ENCODE peak calls at places on chromosomes 11 and 22, in eight cellular contexts. G is OCI-LY7, J is HFFc6, O is fibroblast of mammary gland, C is MCF 10A, T is heart right ventricle, X is ovary, L is pancreas. D is an unnamed sample.

GRCh38 chr11:76661306-76661751 is 9.2 kb downstream of the LRRC32 start:
- DNase-seq in C (no peak), J (no peak), O (no peak), T (no peak), G (no peak), X (no peak), L (peak), D (no peak)

GRCh38 chr11:72235351-72236057 is 8.5 kb downstream of the PHOX2A start:
- DNase-seq in L (peak), C (no peak), X (no peak), T (no peak), G (no peak), O (no peak), J (no peak), D (no peak)

GRCh38 chr11:1694064-1694845 is 2.7 kb upstream of the KRTAP5-6 start:
- DNase-seq in O (peak), J (peak), T (peak), G (peak), X (peak), C (peak), L (peak), D (peak)

GRCh38 chr11:9716275-9717039 is 52.6 kb downstream of the SWAP70 start:
- DNase-seq in J (peak), L (no peak), T (no peak), X (no peak), G (peak), O (peak), C (peak), D (no peak)

GRCh38 chr11:31995031-31995430 is 95.8 kb upstream of the RCN1 start:
- DNase-seq in T (no peak), L (no peak), O (no peak), G (no peak), C (no peak), X (no peak), J (no peak), D (no peak)

GRCh38 chr22:36839356-36840073 is 21.3 kb upstream of the NCF4 start:
- DNase-seq in G (no peak), O (peak), L (no peak), C (no peak), J (no peak), X (no peak), T (no peak), D (no peak)

GRCh38 chr22:36258750-36259619 is 6.1 kb downstream of the APOL1 start:
- DNase-seq in L (no peak), X (peak), G (peak), J (no peak), C (no peak), T (peak), O (peak), D (peak)

GRCh38 chr22:39185601-39186012 is 33.1 kb upstream of the CBX7 start:
- DNase-seq in O (peak), G (no peak), J (no peak), C (no peak), L (peak), X (no peak), T (peak), D (no peak)

GRCh38 chr11:69307421-69307820 is 13.5 kb downstream of the MYEOV start:
- DNase-seq in G (no peak), J (no peak), O (no peak), T (no peak), C (no peak), X (no peak), L (no peak), D (no peak)

GRCh38 chr11:12802418-12803085 is 128.3 kb downstream of the TEAD1 start:
- DNase-seq in T (peak), G (no peak), J (peak), X (peak), L (peak), O (peak), C (peak), D (no peak)

GRCh38 chr11:95412074-95412473 is 181.1 kb upstream of the SESN3 start:
- DNase-seq in G (no peak), O (no peak), L (no peak), X (no peak), C (no peak), J (no peak), T (no peak), D (no peak)

GRCh38 chr11:71537537-71537936 is 288 bp upstream of the KRTAP5-8 start:
- DNase-seq in X (no peak), O (no peak), G (no peak), C (no peak), L (no peak), T (no peak), J (no peak), D (no peak)

GRCh38 chr11:73024646-73025045 is 117.5 kb downstream of the FCHSD2 start:
- DNase-seq in C (no peak), G (no peak), L (no peak), X (no peak), J (no peak), O (no peak), T (no peak), D (no peak)

GRCh38 chr11:120040136-120040840 is 97.6 kb downstream of the TRIM29 start:
- DNase-seq in C (no peak), G (no peak), T (no peak), L (no peak), X (no peak), J (no peak), O (no peak), D (no peak)

GRCh38 chr11:66745356-66746235 is 16.6 kb upstream of the SPTBN2 start:
- DNase-seq in L (peak), G (peak), O (no peak), C (peak), T (peak), J (no peak), X (no peak), D (peak)

GRCh38 chr11:74672956-74673895 is 58.0 kb downstream of the CHRDL2 start:
- DNase-seq in C (peak), O (peak), G (no peak), X (peak), L (peak), J (peak), T (peak), D (no peak)

GRCh38 chr11:101797335-101797734 is 117.5 kb upstream of the CEP126 start:
- DNase-seq in J (no peak), C (peak), L (no peak), O (peak), X (no peak), G (no peak), T (no peak), D (no peak)

GRCh38 chr11:107043242-107043991 is 25.1 kb upstream of the GUCY1A2 start:
- DNase-seq in J (peak), T (no peak), L (no peak), X (no peak), C (peak), G (no peak), O (peak), D (no peak)

GRCh38 chr22:24994070-24994763 is 41.7 kb downstream of the KIAA1671 start:
- DNase-seq in T (no peak), J (peak), O (peak), C (peak), G (no peak), X (no peak), L (no peak), D (no peak)

GRCh38 chr11:71140206-71140919 is 112.0 kb downstream of the SHANK2 start:
- DNase-seq in L (no peak), J (no peak), G (no peak), T (no peak), C (no peak), O (no peak), X (no peak), D (no peak)

GRCh38 chr11:7903940-7904339 is 27.1 kb downstream of the OR10A6 start:
- DNase-seq in O (no peak), J (no peak), L (no peak), T (no peak), X (no peak), G (no peak), C (no peak), D (no peak)

GRCh38 chr22:50694099-50694498 is 21.5 kb downstream of the SHANK3 start:
- DNase-seq in G (no peak), O (no peak), J (no peak), C (no peak), L (no peak), X (no peak), T (no peak), D (no peak)

GRCh38 chr11:72821221-72821919 is 7.2 kb downstream of the ATG16L2 start:
- DNase-seq in X (peak), O (no peak), G (no peak), L (peak), T (no peak), J (no peak), C (no peak), D (no peak)

GRCh38 chr22:24359452-24360120 is 67.8 kb upstream of the ADORA2A start:
- DNase-seq in L (no peak), G (no peak), C (no peak), T (no peak), O (no peak), J (no peak), X (no peak), D (no peak)

GRCh38 chr22:35411112-35411511 is 11.2 kb downstream of the MCM5 start:
- DNase-seq in O (no peak), T (no peak), G (peak), L (no peak), C (no peak), X (no peak), J (no peak), D (no peak)

GRCh38 chr11:30984442-30984816 is 385.1 kb downstream of the DCDC1 start:
- DNase-seq in O (peak), T (no peak), L (no peak), X (no peak), G (no peak), J (no peak), C (no peak), D (no peak)

GRCh38 chr11:108568183-108568858 is 25.2 kb downstream of the EXPH5 start:
- DNase-seq in C (no peak), L (peak), G (no peak), X (peak), J (no peak), O (no peak), T (peak), D (no peak)

GRCh38 chr11:7537260-7537659 is 23.5 kb downstream of the PPFIBP2 start:
- DNase-seq in X (no peak), C (no peak), L (no peak), J (no peak), T (no peak), O (no peak), G (no peak), D (no peak)

GRCh38 chr11:46247090-46247489 is 30.4 kb upstream of the CREB3L1 start:
- DNase-seq in L (no peak), C (peak), X (no peak), G (no peak), J (no peak), T (no peak), O (peak), D (no peak)

GRCh38 chr11:69637956-69638871 is 2.7 kb upstream of the CCND1 start:
- DNase-seq in X (no peak), G (no peak), T (peak), L (peak), J (no peak), O (peak), C (peak), D (peak)

GRCh38 chr11:61908730-61909622 is 8.4 kb downstream of the RAB3IL1 start:
- DNase-seq in G (no peak), O (no peak), C (no peak), L (peak), X (peak), J (no peak), T (peak), D (peak)

GRCh38 chr22:22237521-22237920 is 7.1 kb upstream of the VPREB1 start:
- DNase-seq in C (no peak), J (no peak), T (no peak), X (no peak), O (no peak), G (no peak), L (no peak), D (no peak)

GRCh38 chr11:63912678-63913077 is 4.3 kb downstream of the RCOR2 start:
- DNase-seq in G (no peak), C (no peak), X (no peak), J (no peak), L (no peak), T (no peak), O (no peak), D (no peak)

GRCh38 chr11:126917531-126918204 is 82.9 kb downstream of the KIRREL3 start:
- DNase-seq in G (no peak), T (no peak), J (peak), O (peak), C (peak), L (no peak), X (no peak), D (no peak)

DNA sequence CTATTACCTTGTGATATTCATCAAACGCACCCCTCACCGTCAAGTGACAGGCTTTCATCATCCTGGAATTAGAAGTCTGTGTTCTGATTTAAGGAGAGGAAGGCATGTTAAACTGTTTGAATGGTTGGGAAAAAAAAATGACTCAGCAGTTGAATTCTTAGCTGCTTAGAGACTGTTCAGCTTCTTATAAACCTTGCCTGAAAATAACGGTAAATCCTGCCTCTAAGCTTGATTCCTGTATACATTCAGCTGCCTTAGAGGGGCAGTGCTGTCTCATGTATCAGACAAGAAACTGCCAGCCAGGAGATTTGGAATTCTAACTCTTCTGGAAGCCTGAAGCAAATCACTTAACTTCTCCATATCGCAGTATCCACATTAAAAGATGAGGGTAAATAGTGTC is 437.4 kb downstream of the JRKL start:
- DNase-seq in O (peak), G (no peak), C (peak), T (no peak), J (peak), X (no peak), L (no peak), D (peak)
- TF ChIP-seq CTCF in O (peak), G (no peak), C (no peak), T (peak), J (no peak), X (no peak), L (no peak), D (peak)

GRCh38 chr22:44622147-44622427 is 79.9 kb upstream of the PRR5 start:
- DNase-seq in X (no peak), C (no peak), O (no peak), J (no peak), G (peak), L (no peak), T (no peak), D (no peak)

GRCh38 chr22:44624689-44625420 is 77.1 kb upstream of the PRR5 start:
- DNase-seq in X (no peak), C (no peak), J (no peak), L (no peak), T (no peak), O (no peak), G (no peak), D (no peak)

GRCh38 chr22:44622685-44623084 is 79.3 kb upstream of the PRR5 start:
- DNase-seq in T (no peak), O (no peak), C (no peak), G (no peak), X (no peak), L (no peak), J (no peak), D (no peak)

GRCh38 chr22:44625421-44625760 is 76.6 kb upstream of the PRR5 start:
- DNase-seq in X (no peak), G (no peak), O (no peak), L (no peak), T (no peak), J (no peak), C (no peak), D (no peak)

DNA sequence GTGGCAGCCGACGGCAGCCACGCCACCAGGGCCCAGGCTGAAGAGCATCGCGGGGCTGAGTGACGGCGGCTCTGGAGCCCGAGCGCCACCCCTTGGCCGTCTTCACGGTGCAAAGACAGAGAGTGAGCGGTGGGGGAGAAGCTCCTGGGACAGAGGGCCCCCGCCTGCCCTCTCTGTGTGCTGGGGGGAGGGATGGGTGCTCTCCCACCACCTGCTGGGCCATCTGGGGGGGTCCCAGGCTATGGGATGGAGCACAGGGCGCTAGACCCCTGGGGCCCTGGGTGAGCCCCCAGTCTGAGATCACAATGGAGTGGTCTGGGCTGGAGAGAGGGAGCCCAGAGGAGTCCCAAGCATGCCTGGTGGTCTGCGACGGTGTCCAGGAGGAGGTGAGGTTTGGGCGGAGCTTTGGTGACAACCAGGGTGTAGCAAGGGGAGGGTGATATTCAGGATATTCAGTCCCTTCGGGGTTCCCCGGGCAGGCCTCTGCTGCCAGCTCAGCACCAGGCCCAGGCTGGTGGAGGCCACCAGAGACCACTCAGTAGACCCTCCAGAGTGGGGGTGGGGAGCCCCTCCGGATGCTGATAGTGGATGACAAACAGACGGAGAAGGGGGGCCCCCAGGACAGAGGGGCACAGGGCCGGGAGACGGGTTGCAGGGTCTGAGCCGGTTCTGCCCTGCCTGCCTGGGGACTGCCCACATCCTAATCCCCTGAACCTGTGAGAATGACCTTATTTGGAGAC is 78.1 kb upstream of the PRR5 start:
- DNase-seq in O (no peak), L (peak), T (no peak), G (peak), X (no peak), C (peak), J (no peak), D (peak)
- TF ChIP-seq CTCF in O (no peak), L (no peak), T (peak), G (peak), X (no peak), C (peak), J (peak), D (peak)

GRCh38 chr11:34249439-34250073 is 108.3 kb downstream of the ABTB2 start:
- DNase-seq in C (no peak), J (no peak), L (no peak), O (no peak), X (no peak), G (no peak), T (no peak), D (no peak)
- TF ChIP-seq CTCF in C (no peak), J (no peak), L (no peak), O (no peak), X (no peak), G (no peak), T (no peak), D (no peak)

GRCh38 chr22:26436903-26437515 is 7.9 kb downstream of the ASPHD2 start:
- DNase-seq in X (no peak), O (no peak), G (no peak), T (no peak), C (no peak), L (no peak), J (no peak), D (no peak)
- TF ChIP-seq CTCF in X (no peak), O (no peak), G (no peak), T (no peak), C (no peak), L (no peak), J (no peak), D (no peak)